ENCODE peak calls at places on chromosomes 3 and 15, in seven cellular contexts. One of them, this sample, is unnamed.

GRCh38 chr3:43372809-43373587 is 86.7 kb downstream of the SNRK start:
- DNase-seq in activated CD8-positive, alpha-beta memory T cell treated with anti-CD3 and anti-CD28 coated beads, Interleukin-2, amount 10 ng/mL, durations not matched to agents 7 days and 5 days: no peak
- DNase-seq in glutamatergic neuron: no peak
- DNase-seq in NCI-H1436: no peak
- DNase-seq in CD8-positive, alpha-beta T cell: no peak
- DNase-seq in posterior vena cava: no peak
- DNase-seq in right lobe of liver: no peak
- DNase-seq in this sample: no peak

GRCh38 chr3:45547764-45548683 is 46.5 kb upstream of the LIMD1 start:
- DNase-seq in activated CD8-positive, alpha-beta memory T cell treated with anti-CD3 and anti-CD28 coated beads, Interleukin-2, amount 10 ng/mL, durations not matched to agents 7 days and 5 days: no peak
- DNase-seq in glutamatergic neuron: no peak
- DNase-seq in NCI-H1436: no peak
- DNase-seq in CD8-positive, alpha-beta T cell: no peak
- DNase-seq in posterior vena cava: peak
- DNase-seq in right lobe of liver: no peak
- DNase-seq in this sample: no peak

GRCh38 chr3:174376346-174376745 is 482.8 kb upstream of the NAALADL2 start:
- DNase-seq in activated CD8-positive, alpha-beta memory T cell treated with anti-CD3 and anti-CD28 coated beads, Interleukin-2, amount 10 ng/mL, durations not matched to agents 7 days and 5 days: no peak
- DNase-seq in glutamatergic neuron: no peak
- DNase-seq in NCI-H1436: no peak
- DNase-seq in CD8-positive, alpha-beta T cell: no peak
- DNase-seq in posterior vena cava: no peak
- DNase-seq in right lobe of liver: no peak
- DNase-seq in this sample: no peak

GRCh38 chr3:21105784-21106183 is 645.2 kb downstream of the ZNF385D start:
- DNase-seq in activated CD8-positive, alpha-beta memory T cell treated with anti-CD3 and anti-CD28 coated beads, Interleukin-2, amount 10 ng/mL, durations not matched to agents 7 days and 5 days: no peak
- DNase-seq in glutamatergic neuron: no peak
- DNase-seq in NCI-H1436: no peak
- DNase-seq in CD8-positive, alpha-beta T cell: no peak
- DNase-seq in posterior vena cava: no peak
- DNase-seq in right lobe of liver: no peak
- DNase-seq in this sample: no peak

GRCh38 chr15:93451822-93452221 is 362.8 kb upstream of the RGMA start:
- DNase-seq in activated CD8-positive, alpha-beta memory T cell treated with anti-CD3 and anti-CD28 coated beads, Interleukin-2, amount 10 ng/mL, durations not matched to agents 7 days and 5 days: no peak
- DNase-seq in glutamatergic neuron: no peak
- DNase-seq in NCI-H1436: no peak
- DNase-seq in CD8-positive, alpha-beta T cell: no peak
- DNase-seq in posterior vena cava: no peak
- DNase-seq in right lobe of liver: no peak
- DNase-seq in this sample: no peak

GRCh38 chr15:48059786-48060185 is 61.0 kb upstream of the SLC24A5 start:
- DNase-seq in activated CD8-positive, alpha-beta memory T cell treated with anti-CD3 and anti-CD28 coated beads, Interleukin-2, amount 10 ng/mL, durations not matched to agents 7 days and 5 days: no peak
- DNase-seq in glutamatergic neuron: no peak
- DNase-seq in NCI-H1436: no peak
- DNase-seq in CD8-positive, alpha-beta T cell: no peak
- DNase-seq in posterior vena cava: peak
- DNase-seq in right lobe of liver: no peak
- DNase-seq in this sample: no peak

GRCh38 chr3:170914690-170915089 is 6.3 kb upstream of the EIF5A2 start:
- DNase-seq in activated CD8-positive, alpha-beta memory T cell treated with anti-CD3 and anti-CD28 coated beads, Interleukin-2, amount 10 ng/mL, durations not matched to agents 7 days and 5 days: no peak
- DNase-seq in glutamatergic neuron: no peak
- DNase-seq in NCI-H1436: no peak
- DNase-seq in CD8-positive, alpha-beta T cell: no peak
- DNase-seq in posterior vena cava: no peak
- DNase-seq in right lobe of liver: no peak
- DNase-seq in this sample: no peak

GRCh38 chr3:69329897-69330296 is 56.0 kb downstream of the FRMD4B start:
- DNase-seq in activated CD8-positive, alpha-beta memory T cell treated with anti-CD3 and anti-CD28 coated beads, Interleukin-2, amount 10 ng/mL, durations not matched to agents 7 days and 5 days: no peak
- DNase-seq in glutamatergic neuron: no peak
- DNase-seq in NCI-H1436: no peak
- DNase-seq in CD8-positive, alpha-beta T cell: no peak
- DNase-seq in posterior vena cava: no peak
- DNase-seq in right lobe of liver: no peak
- DNase-seq in this sample: no peak

GRCh38 chr15:29074045-29074444 is 188.3 kb downstream of the APBA2 start:
- DNase-seq in activated CD8-positive, alpha-beta memory T cell treated with anti-CD3 and anti-CD28 coated beads, Interleukin-2, amount 10 ng/mL, durations not matched to agents 7 days and 5 days: no peak
- DNase-seq in glutamatergic neuron: no peak
- DNase-seq in NCI-H1436: no peak
- DNase-seq in CD8-positive, alpha-beta T cell: no peak
- DNase-seq in posterior vena cava: no peak
- DNase-seq in right lobe of liver: no peak
- DNase-seq in this sample: no peak

GRCh38 chr3:31377045-31377642 is 155.6 kb upstream of the STT3B start:
- DNase-seq in activated CD8-positive, alpha-beta memory T cell treated with anti-CD3 and anti-CD28 coated beads, Interleukin-2, amount 10 ng/mL, durations not matched to agents 7 days and 5 days: no peak
- DNase-seq in glutamatergic neuron: no peak
- DNase-seq in NCI-H1436: no peak
- DNase-seq in CD8-positive, alpha-beta T cell: no peak
- DNase-seq in posterior vena cava: no peak
- DNase-seq in right lobe of liver: no peak
- DNase-seq in this sample: no peak

GRCh38 chr3:111072016-111072891 is 638 bp downstream of the NECTIN3 start:
- DNase-seq in activated CD8-positive, alpha-beta memory T cell treated with anti-CD3 and anti-CD28 coated beads, Interleukin-2, amount 10 ng/mL, durations not matched to agents 7 days and 5 days: peak
- DNase-seq in glutamatergic neuron: peak
- DNase-seq in NCI-H1436: no peak
- DNase-seq in CD8-positive, alpha-beta T cell: no peak
- DNase-seq in posterior vena cava: peak
- DNase-seq in right lobe of liver: peak
- DNase-seq in this sample: no peak

GRCh38 chr3:11846281-11847034 is at the start of gene TAMM41:
- DNase-seq in activated CD8-positive, alpha-beta memory T cell treated with anti-CD3 and anti-CD28 coated beads, Interleukin-2, amount 10 ng/mL, durations not matched to agents 7 days and 5 days: peak
- DNase-seq in glutamatergic neuron: peak
- DNase-seq in NCI-H1436: peak
- DNase-seq in CD8-positive, alpha-beta T cell: peak
- DNase-seq in posterior vena cava: peak
- DNase-seq in right lobe of liver: peak
- DNase-seq in this sample: peak

GRCh38 chr3:17322106-17322793 is 420.2 kb downstream of the TBC1D5 start:
- DNase-seq in activated CD8-positive, alpha-beta memory T cell treated with anti-CD3 and anti-CD28 coated beads, Interleukin-2, amount 10 ng/mL, durations not matched to agents 7 days and 5 days: no peak
- DNase-seq in glutamatergic neuron: no peak
- DNase-seq in NCI-H1436: no peak
- DNase-seq in CD8-positive, alpha-beta T cell: no peak
- DNase-seq in posterior vena cava: no peak
- DNase-seq in right lobe of liver: no peak
- DNase-seq in this sample: no peak

GRCh38 chr15:95024388-95024787 is 793.0 kb downstream of the MCTP2 start:
- DNase-seq in activated CD8-positive, alpha-beta memory T cell treated with anti-CD3 and anti-CD28 coated beads, Interleukin-2, amount 10 ng/mL, durations not matched to agents 7 days and 5 days: no peak
- DNase-seq in glutamatergic neuron: no peak
- DNase-seq in NCI-H1436: no peak
- DNase-seq in CD8-positive, alpha-beta T cell: no peak
- DNase-seq in posterior vena cava: no peak
- DNase-seq in right lobe of liver: no peak
- DNase-seq in this sample: no peak

GRCh38 chr15:34793071-34793470 is 2.3 kb downstream of the ACTC1 start:
- DNase-seq in activated CD8-positive, alpha-beta memory T cell treated with anti-CD3 and anti-CD28 coated beads, Interleukin-2, amount 10 ng/mL, durations not matched to agents 7 days and 5 days: no peak
- DNase-seq in glutamatergic neuron: no peak
- DNase-seq in NCI-H1436: no peak
- DNase-seq in CD8-positive, alpha-beta T cell: no peak
- DNase-seq in posterior vena cava: no peak
- DNase-seq in right lobe of liver: no peak
- DNase-seq in this sample: no peak

GRCh38 chr3:157104928-157105652 is 54.9 kb downstream of the CCNL1 start:
- DNase-seq in activated CD8-positive, alpha-beta memory T cell treated with anti-CD3 and anti-CD28 coated beads, Interleukin-2, amount 10 ng/mL, durations not matched to agents 7 days and 5 days: no peak
- DNase-seq in glutamatergic neuron: no peak
- DNase-seq in NCI-H1436: peak
- DNase-seq in CD8-positive, alpha-beta T cell: no peak
- DNase-seq in posterior vena cava: no peak
- DNase-seq in right lobe of liver: no peak
- DNase-seq in this sample: no peak

GRCh38 chr3:72470899-72471298 is 377.3 kb downstream of the SHQ1 start:
- DNase-seq in activated CD8-positive, alpha-beta memory T cell treated with anti-CD3 and anti-CD28 coated beads, Interleukin-2, amount 10 ng/mL, durations not matched to agents 7 days and 5 days: no peak
- DNase-seq in glutamatergic neuron: peak
- DNase-seq in NCI-H1436: no peak
- DNase-seq in CD8-positive, alpha-beta T cell: no peak
- DNase-seq in posterior vena cava: no peak
- DNase-seq in right lobe of liver: no peak
- DNase-seq in this sample: no peak

GRCh38 chr3:133840767-133841166 is 35.2 kb downstream of the SRPRB start:
- DNase-seq in activated CD8-positive, alpha-beta memory T cell treated with anti-CD3 and anti-CD28 coated beads, Interleukin-2, amount 10 ng/mL, durations not matched to agents 7 days and 5 days: no peak
- DNase-seq in glutamatergic neuron: no peak
- DNase-seq in NCI-H1436: no peak
- DNase-seq in CD8-positive, alpha-beta T cell: no peak
- DNase-seq in posterior vena cava: no peak
- DNase-seq in right lobe of liver: no peak
- DNase-seq in this sample: no peak

GRCh38 chr15:67074886-67075229 is 9.5 kb downstream of the SMAD3 start:
- DNase-seq in activated CD8-positive, alpha-beta memory T cell treated with anti-CD3 and anti-CD28 coated beads, Interleukin-2, amount 10 ng/mL, durations not matched to agents 7 days and 5 days: no peak
- DNase-seq in glutamatergic neuron: no peak
- DNase-seq in NCI-H1436: no peak
- DNase-seq in CD8-positive, alpha-beta T cell: no peak
- DNase-seq in posterior vena cava: no peak
- DNase-seq in right lobe of liver: no peak
- DNase-seq in this sample: no peak

GRCh38 chr3:47261301-47261700 is 21.3 kb downstream of the KIF9 start:
- DNase-seq in activated CD8-positive, alpha-beta memory T cell treated with anti-CD3 and anti-CD28 coated beads, Interleukin-2, amount 10 ng/mL, durations not matched to agents 7 days and 5 days: no peak
- DNase-seq in glutamatergic neuron: no peak
- DNase-seq in NCI-H1436: no peak
- DNase-seq in CD8-positive, alpha-beta T cell: no peak
- DNase-seq in posterior vena cava: peak
- DNase-seq in right lobe of liver: no peak
- DNase-seq in this sample: no peak

GRCh38 chr3:21620511-21621395 is 130.3 kb downstream of the ZNF385D start:
- DNase-seq in activated CD8-positive, alpha-beta memory T cell treated with anti-CD3 and anti-CD28 coated beads, Interleukin-2, amount 10 ng/mL, durations not matched to agents 7 days and 5 days: no peak
- DNase-seq in glutamatergic neuron: no peak
- DNase-seq in NCI-H1436: no peak
- DNase-seq in CD8-positive, alpha-beta T cell: no peak
- DNase-seq in posterior vena cava: no peak
- DNase-seq in right lobe of liver: no peak
- DNase-seq in this sample: no peak

GRCh38 chr15:93182806-93183205 is 93.8 kb upstream of the RGMA start:
- DNase-seq in activated CD8-positive, alpha-beta memory T cell treated with anti-CD3 and anti-CD28 coated beads, Interleukin-2, amount 10 ng/mL, durations not matched to agents 7 days and 5 days: no peak
- DNase-seq in glutamatergic neuron: no peak
- DNase-seq in NCI-H1436: no peak
- DNase-seq in CD8-positive, alpha-beta T cell: no peak
- DNase-seq in posterior vena cava: no peak
- DNase-seq in right lobe of liver: no peak
- DNase-seq in this sample: no peak

GRCh38 chr3:44326035-44326434 is 12.5 kb upstream of the TCAIM start:
- DNase-seq in activated CD8-positive, alpha-beta memory T cell treated with anti-CD3 and anti-CD28 coated beads, Interleukin-2, amount 10 ng/mL, durations not matched to agents 7 days and 5 days: no peak
- DNase-seq in glutamatergic neuron: no peak
- DNase-seq in NCI-H1436: no peak
- DNase-seq in CD8-positive, alpha-beta T cell: no peak
- DNase-seq in posterior vena cava: no peak
- DNase-seq in right lobe of liver: no peak
- DNase-seq in this sample: no peak

GRCh38 chr3:46725663-46726314 is 8.1 kb upstream of the PRSS50 start:
- DNase-seq in activated CD8-positive, alpha-beta memory T cell treated with anti-CD3 and anti-CD28 coated beads, Interleukin-2, amount 10 ng/mL, durations not matched to agents 7 days and 5 days: no peak
- DNase-seq in glutamatergic neuron: no peak
- DNase-seq in NCI-H1436: no peak
- DNase-seq in CD8-positive, alpha-beta T cell: no peak
- DNase-seq in posterior vena cava: peak
- DNase-seq in right lobe of liver: no peak
- DNase-seq in this sample: no peak

GRCh38 chr3:170751083-170751893 is 118.7 kb downstream of the RPL22L1 start:
- DNase-seq in activated CD8-positive, alpha-beta memory T cell treated with anti-CD3 and anti-CD28 coated beads, Interleukin-2, amount 10 ng/mL, durations not matched to agents 7 days and 5 days: no peak
- DNase-seq in glutamatergic neuron: no peak
- DNase-seq in NCI-H1436: no peak
- DNase-seq in CD8-positive, alpha-beta T cell: no peak
- DNase-seq in posterior vena cava: peak
- DNase-seq in right lobe of liver: no peak
- DNase-seq in this sample: no peak

GRCh38 chr15:22883196-22883595 is 44.7 kb downstream of the NIPA2 start:
- DNase-seq in activated CD8-positive, alpha-beta memory T cell treated with anti-CD3 and anti-CD28 coated beads, Interleukin-2, amount 10 ng/mL, durations not matched to agents 7 days and 5 days: no peak
- DNase-seq in glutamatergic neuron: no peak
- DNase-seq in NCI-H1436: no peak
- DNase-seq in CD8-positive, alpha-beta T cell: no peak
- DNase-seq in posterior vena cava: peak
- DNase-seq in right lobe of liver: no peak
- DNase-seq in this sample: no peak

GRCh38 chr3:4999626-5000184 is 20.5 kb downstream of the BHLHE40 start:
- DNase-seq in activated CD8-positive, alpha-beta memory T cell treated with anti-CD3 and anti-CD28 coated beads, Interleukin-2, amount 10 ng/mL, durations not matched to agents 7 days and 5 days: no peak
- DNase-seq in glutamatergic neuron: no peak
- DNase-seq in NCI-H1436: no peak
- DNase-seq in CD8-positive, alpha-beta T cell: no peak
- DNase-seq in posterior vena cava: no peak
- DNase-seq in right lobe of liver: no peak
- DNase-seq in this sample: no peak

This sample was measured in effector memory CD4-positive, alpha-beta T cell.